ENCODE peak calls at places on chromosomes 12 and 14, in eight cellular contexts. O, P, L, N, B, C, I and W are unnamed samples.

GRCh38 chr12:7292300-7292699 is 11.6 kb upstream of the ACSM4 start:
- DNase-seq in B (no peak), N (no peak), I (no peak), O (no peak), C (no peak), L (no peak), P (no peak), W (no peak)

GRCh38 chr14:73295198-73295796 is 58.0 kb downstream of the PAPLN start:
- DNase-seq in B (peak), L (no peak), I (no peak), N (no peak), P (no peak), O (peak), C (peak), W (no peak)

GRCh38 chr14:59419383-59419782 is 45.8 kb downstream of the GPR135 start:
- DNase-seq in L (no peak), N (no peak), C (no peak), P (no peak), B (peak), I (no peak), O (no peak), W (no peak)

GRCh38 chr14:99320105-99320572 is 48.1 kb upstream of the BCL11B start:
- DNase-seq in P (peak), B (peak), I (peak), N (no peak), L (peak), O (peak), C (no peak), W (no peak)

GRCh38 chr12:47527816-47528215 is 178.0 kb downstream of the RPAP3 start:
- DNase-seq in P (no peak), B (peak), L (no peak), N (no peak), C (no peak), I (no peak), O (no peak), W (no peak)

GRCh38 chr12:87756111-87756510 is 273.1 kb downstream of the C12orf50 start:
- DNase-seq in O (no peak), N (no peak), B (peak), I (no peak), P (no peak), L (no peak), C (peak), W (no peak)

GRCh38 chr14:67652189-67652588 is 22.2 kb downstream of the VTI1B start:
- DNase-seq in O (no peak), B (no peak), C (no peak), L (no peak), P (no peak), N (no peak), I (no peak), W (no peak)

GRCh38 chr12:45878630-45879255 is 111.6 kb downstream of the SCAF11 start:
- DNase-seq in P (no peak), L (no peak), O (no peak), I (no peak), C (no peak), N (no peak), B (peak), W (no peak)

GRCh38 chr14:26531894-26532293 is 65.9 kb downstream of the NOVA1 start:
- DNase-seq in I (no peak), B (peak), O (no peak), C (peak), P (no peak), L (no peak), N (no peak), W (no peak)

GRCh38 chr14:100664841-100665425 is 61.8 kb upstream of the DLK1 start:
- DNase-seq in P (no peak), O (no peak), N (no peak), B (peak), C (peak), I (no peak), L (no peak), W (no peak)

GRCh38 chr12:6235906-6236640 is 35.9 kb downstream of the CD9 start:
- DNase-seq in I (no peak), P (no peak), N (no peak), L (no peak), O (no peak), B (no peak), C (no peak), W (no peak)

GRCh38 chr14:91371990-91372375 is 45.6 kb downstream of the CCDC88C start:
- DNase-seq in C (no peak), I (no peak), L (no peak), O (no peak), N (no peak), P (no peak), B (no peak), W (no peak)

GRCh38 chr14:91374287-91374880 is 43.2 kb downstream of the CCDC88C start:
- DNase-seq in B (no peak), O (no peak), L (no peak), C (no peak), P (no peak), N (no peak), I (no peak), W (no peak)

GRCh38 chr14:91373591-91374245 is 43.9 kb downstream of the CCDC88C start:
- DNase-seq in O (no peak), I (no peak), B (no peak), C (no peak), P (no peak), L (peak), N (no peak), W (no peak)

GRCh38 chr14:91371011-91371989 is 46.3 kb downstream of the CCDC88C start:
- DNase-seq in O (no peak), N (no peak), C (no peak), P (no peak), I (no peak), L (no peak), B (no peak), W (no peak)

GRCh38 chr14:91372680-91373495 is 44.7 kb downstream of the CCDC88C start:
- DNase-seq in L (no peak), N (no peak), I (no peak), B (no peak), P (no peak), O (no peak), C (no peak), W (no peak)
- TF ChIP-seq CTCF in L (no peak), N (no peak), I (no peak), B (no peak), P (no peak), O (no peak), C (no peak), W (no peak)

DNA sequence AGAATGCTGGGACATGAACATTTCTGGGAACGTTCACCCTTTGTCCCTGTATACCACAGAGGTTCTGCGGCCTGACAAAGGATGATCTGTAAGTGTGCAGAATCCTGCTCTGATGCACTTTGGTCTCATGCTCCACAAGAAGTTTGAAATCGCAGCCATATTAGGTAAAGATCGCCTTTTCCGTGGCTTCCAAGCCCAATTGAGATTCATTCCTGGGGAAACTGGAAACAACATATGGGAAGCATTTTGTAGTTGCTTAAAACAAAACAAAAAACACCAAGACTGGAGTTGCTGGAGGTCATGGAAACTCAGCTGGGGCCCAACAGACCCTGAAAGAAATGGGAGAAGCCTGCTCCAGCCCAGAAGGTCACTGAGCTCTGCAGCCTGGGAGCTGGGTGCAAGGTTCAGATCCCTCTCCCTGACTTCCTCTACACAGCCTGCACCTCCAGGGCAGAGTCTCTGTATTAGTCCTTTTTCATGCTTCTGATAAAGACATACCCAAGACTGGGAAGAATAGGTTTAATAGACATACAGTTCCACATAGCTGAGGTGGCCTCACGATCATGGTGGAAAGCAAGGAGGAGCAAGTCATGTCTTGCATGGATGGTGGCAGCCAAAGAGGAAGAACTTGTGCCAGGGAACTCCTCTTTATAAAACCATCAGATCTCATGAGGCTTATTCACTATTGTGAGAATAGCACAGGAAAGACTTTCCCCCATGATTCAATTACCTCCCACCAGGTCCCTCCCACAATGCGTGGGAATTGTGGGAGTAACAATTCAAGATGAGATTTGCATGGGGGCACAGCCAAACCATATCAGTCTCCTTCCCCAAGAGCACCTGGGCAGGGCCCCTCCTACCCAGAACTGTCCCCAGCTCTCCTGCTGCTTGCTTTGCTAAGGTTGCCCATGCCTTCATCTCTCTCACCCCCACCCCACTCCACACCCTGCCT is 60.8 kb upstream of the CHGA start:
- DNase-seq in L (no peak), I (no peak), O (no peak), P (no peak), C (no peak), B (no peak), N (no peak), W (no peak)
- TF ChIP-seq CTCF in L (no peak), I (no peak), O (no peak), P (no peak), C (no peak), B (no peak), N (no peak), W (no peak)

GRCh38 chr14:68716698-68717097 is 76.2 kb downstream of the ZFP36L1 start:
- DNase-seq in O (no peak), L (no peak), C (no peak), P (no peak), I (no peak), B (no peak), N (no peak), W (no peak)

GRCh38 chr14:68713782-68714181 is 79.1 kb downstream of the ZFP36L1 start:
- DNase-seq in C (no peak), B (no peak), N (no peak), L (no peak), I (no peak), P (no peak), O (no peak), W (no peak)

GRCh38 chr14:68712703-68713370 is 80.0 kb downstream of the ZFP36L1 start:
- DNase-seq in O (no peak), B (no peak), P (no peak), I (no peak), N (no peak), C (no peak), L (no peak), W (no peak)

GRCh38 chr14:68718033-68718725 is 74.7 kb downstream of the ZFP36L1 start:
- DNase-seq in N (no peak), B (no peak), C (no peak), I (no peak), O (no peak), L (no peak), P (no peak), W (no peak)

GRCh38 chr14:68715032-68715924 is 77.6 kb downstream of the ZFP36L1 start:
- DNase-seq in B (peak), C (peak), N (no peak), O (no peak), P (no peak), I (no peak), L (no peak), W (no peak)
- TF ChIP-seq CTCF in B (no peak), C (no peak), N (no peak), O (no peak), P (no peak), I (no peak), L (no peak), W (no peak)

GRCh38 chr14:69611264-69612013 is at the start of gene SUSD6:
- DNase-seq in N (peak), P (peak), L (peak), O (peak), B (peak), C (peak), I (peak), W (peak)

GRCh38 chr14:69613312-69614073 is 2.1 kb downstream of the SUSD6 start:
- DNase-seq in L (no peak), B (no peak), C (no peak), P (no peak), N (no peak), I (no peak), O (no peak), W (no peak)

GRCh38 chr14:69612014-69612758 is 790 bp downstream of the SUSD6 start:
- DNase-seq in C (peak), B (peak), P (peak), L (peak), I (no peak), N (no peak), O (no peak), W (no peak)

GRCh38 chr14:69614592-69614991 is 3.2 kb downstream of the SUSD6 start:
- DNase-seq in B (no peak), N (peak), C (no peak), O (no peak), P (no peak), I (no peak), L (no peak), W (no peak)

GRCh38 chr14:69612759-69613145 is 1.4 kb downstream of the SUSD6 start:
- DNase-seq in C (peak), N (no peak), B (peak), I (no peak), L (no peak), O (no peak), P (no peak), W (no peak)
- TF ChIP-seq CTCF in C (peak), N (peak), B (peak), I (no peak), L (no peak), O (peak), P (no peak), W (no peak)

GRCh38 chr12:124812972-124813371 is 50.7 kb downstream of the SCARB1 start:
- DNase-seq in O (no peak), L (no peak), B (no peak), N (no peak), P (no peak), C (no peak), I (no peak), W (no peak)

GRCh38 chr12:124813782-124814181 is 49.9 kb downstream of the SCARB1 start:
- DNase-seq in C (no peak), N (no peak), B (no peak), L (no peak), I (no peak), O (no peak), P (no peak), W (no peak)

GRCh38 chr12:124812356-124812755 is 51.3 kb downstream of the SCARB1 start:
- DNase-seq in P (no peak), C (no peak), B (no peak), N (no peak), O (no peak), I (no peak), L (no peak), W (no peak)

GRCh38 chr12:124809878-124810277 is 53.8 kb downstream of the SCARB1 start:
- DNase-seq in N (no peak), C (peak), L (no peak), I (no peak), O (no peak), P (no peak), B (no peak), W (no peak)

GRCh38 chr12:124811633-124812032 is 52.0 kb downstream of the SCARB1 start:
- DNase-seq in B (no peak), N (no peak), L (no peak), O (no peak), I (no peak), P (no peak), C (no peak), W (no peak)
- TF ChIP-seq CTCF in B (no peak), N (no peak), L (no peak), O (no peak), I (no peak), P (no peak), C (no peak), W (no peak)